ENCODE peak calls at places on chromosomes 11 and 22, in nine cellular contexts. One of them, this sample, is unnamed.

GRCh38 chr22:49983148-49984042 is 22.8 kb downstream of the PIM3 start:
- DNase-seq in progenitor cell of endocrine pancreas: peak
- DNase-seq in RWPE1: no peak
- DNase-seq in psoas muscle: peak
- DNase-seq in GM20000: peak
- DNase-seq in endodermal cell: peak
- DNase-seq in Panc1: no peak
- DNase-seq in uterus: peak
- DNase-seq in choroid plexus epithelial cell: no peak
- DNase-seq in this sample: peak

GRCh38 chr22:20009018-20009482 is 7.6 kb downstream of the ARVCF start:
- DNase-seq in progenitor cell of endocrine pancreas: no peak
- DNase-seq in RWPE1: no peak
- DNase-seq in psoas muscle: no peak
- DNase-seq in GM20000: no peak
- DNase-seq in endodermal cell: peak
- DNase-seq in Panc1: no peak
- DNase-seq in uterus: no peak
- DNase-seq in choroid plexus epithelial cell: no peak
- DNase-seq in this sample: no peak

GRCh38 chr11:17354070-17354924 is 2.7 kb downstream of the NCR3LG1 start:
- DNase-seq in progenitor cell of endocrine pancreas: peak
- DNase-seq in RWPE1: peak
- DNase-seq in psoas muscle: no peak
- DNase-seq in GM20000: peak
- DNase-seq in endodermal cell: peak
- DNase-seq in Panc1: peak
- DNase-seq in uterus: peak
- DNase-seq in choroid plexus epithelial cell: peak
- DNase-seq in this sample: peak

GRCh38 chr11:70059971-70060370 is 18.1 kb upstream of the ANO1 start:
- DNase-seq in progenitor cell of endocrine pancreas: no peak
- DNase-seq in RWPE1: no peak
- DNase-seq in psoas muscle: no peak
- DNase-seq in GM20000: no peak
- DNase-seq in endodermal cell: no peak
- DNase-seq in Panc1: no peak
- DNase-seq in uterus: no peak
- DNase-seq in choroid plexus epithelial cell: no peak
- DNase-seq in this sample: no peak

GRCh38 chr11:86755196-86755595 is 45.1 kb upstream of the PRSS23 start:
- DNase-seq in progenitor cell of endocrine pancreas: no peak
- DNase-seq in RWPE1: no peak
- DNase-seq in psoas muscle: no peak
- DNase-seq in GM20000: no peak
- DNase-seq in endodermal cell: no peak
- DNase-seq in Panc1: no peak
- DNase-seq in uterus: no peak
- DNase-seq in choroid plexus epithelial cell: no peak
- DNase-seq in this sample: no peak

GRCh38 chr11:17988465-17988864 is 24.4 kb downstream of the SERGEF start:
- DNase-seq in progenitor cell of endocrine pancreas: no peak
- DNase-seq in RWPE1: no peak
- DNase-seq in psoas muscle: no peak
- DNase-seq in GM20000: no peak
- DNase-seq in endodermal cell: no peak
- DNase-seq in Panc1: no peak
- DNase-seq in uterus: no peak
- DNase-seq in choroid plexus epithelial cell: no peak
- DNase-seq in this sample: no peak

GRCh38 chr11:36376888-36377758 is 81.0 kb downstream of the PRR5L start:
- DNase-seq in progenitor cell of endocrine pancreas: peak
- DNase-seq in RWPE1: peak
- DNase-seq in psoas muscle: peak
- DNase-seq in GM20000: no peak
- DNase-seq in endodermal cell: peak
- DNase-seq in Panc1: no peak
- DNase-seq in uterus: no peak
- DNase-seq in choroid plexus epithelial cell: peak
- DNase-seq in this sample: no peak

GRCh38 chr22:30305519-30305905 is 16.2 kb upstream of the CASTOR1 start:
- DNase-seq in progenitor cell of endocrine pancreas: no peak
- DNase-seq in RWPE1: no peak
- DNase-seq in psoas muscle: peak
- DNase-seq in GM20000: peak
- DNase-seq in endodermal cell: no peak
- DNase-seq in Panc1: no peak
- DNase-seq in uterus: peak
- DNase-seq in choroid plexus epithelial cell: peak
- DNase-seq in this sample: no peak

GRCh38 chr11:1830500-1831223 is 4.1 kb upstream of the SYT8 start:
- DNase-seq in progenitor cell of endocrine pancreas: peak
- DNase-seq in RWPE1: peak
- DNase-seq in psoas muscle: no peak
- DNase-seq in GM20000: no peak
- DNase-seq in endodermal cell: peak
- DNase-seq in Panc1: no peak
- DNase-seq in uterus: no peak
- DNase-seq in choroid plexus epithelial cell: no peak
- DNase-seq in this sample: no peak

GRCh38 chr11:16809901-16810668 is 71.6 kb downstream of the C11orf58 start:
- DNase-seq in progenitor cell of endocrine pancreas: no peak
- DNase-seq in RWPE1: peak
- DNase-seq in psoas muscle: peak
- DNase-seq in GM20000: no peak
- DNase-seq in endodermal cell: no peak
- DNase-seq in Panc1: no peak
- DNase-seq in uterus: no peak
- DNase-seq in choroid plexus epithelial cell: peak
- DNase-seq in this sample: no peak

GRCh38 chr11:45896392-45897068 is 10.5 kb downstream of the FREY1 start:
- DNase-seq in progenitor cell of endocrine pancreas: peak
- DNase-seq in RWPE1: no peak
- DNase-seq in psoas muscle: peak
- DNase-seq in GM20000: no peak
- DNase-seq in endodermal cell: peak
- DNase-seq in Panc1: no peak
- DNase-seq in uterus: no peak
- DNase-seq in choroid plexus epithelial cell: no peak
- DNase-seq in this sample: no peak

GRCh38 chr11:128181090-128181485 is 406.3 kb downstream of the ETS1 start:
- DNase-seq in progenitor cell of endocrine pancreas: no peak
- DNase-seq in RWPE1: no peak
- DNase-seq in psoas muscle: no peak
- DNase-seq in GM20000: no peak
- DNase-seq in endodermal cell: no peak
- DNase-seq in Panc1: no peak
- DNase-seq in uterus: no peak
- DNase-seq in choroid plexus epithelial cell: peak
- DNase-seq in this sample: no peak

GRCh38 chr11:40722179-40722795 is 737.2 kb downstream of the LRRC4C start:
- DNase-seq in progenitor cell of endocrine pancreas: peak
- DNase-seq in RWPE1: peak
- DNase-seq in psoas muscle: no peak
- DNase-seq in GM20000: peak
- DNase-seq in endodermal cell: peak
- DNase-seq in Panc1: peak
- DNase-seq in uterus: no peak
- DNase-seq in choroid plexus epithelial cell: peak
- DNase-seq in this sample: no peak

GRCh38 chr11:64245401-64245796 is 1.3 kb downstream of the PPP1R14B start:
- DNase-seq in progenitor cell of endocrine pancreas: no peak
- DNase-seq in RWPE1: no peak
- DNase-seq in psoas muscle: peak
- DNase-seq in GM20000: no peak
- DNase-seq in endodermal cell: no peak
- DNase-seq in Panc1: no peak
- DNase-seq in uterus: peak
- DNase-seq in choroid plexus epithelial cell: no peak
- DNase-seq in this sample: no peak

GRCh38 chr11:64246874-64247728 is at the start of gene PPP1R14B:
- DNase-seq in progenitor cell of endocrine pancreas: peak
- DNase-seq in RWPE1: peak
- DNase-seq in psoas muscle: peak
- DNase-seq in GM20000: peak
- DNase-seq in endodermal cell: peak
- DNase-seq in Panc1: no peak
- DNase-seq in uterus: peak
- DNase-seq in choroid plexus epithelial cell: peak
- DNase-seq in this sample: peak

GRCh38 chr11:64244107-64244506 is 2.6 kb downstream of the PPP1R14B start:
- DNase-seq in progenitor cell of endocrine pancreas: no peak
- DNase-seq in RWPE1: no peak
- DNase-seq in psoas muscle: no peak
- DNase-seq in GM20000: no peak
- DNase-seq in endodermal cell: no peak
- DNase-seq in Panc1: no peak
- DNase-seq in uterus: no peak
- DNase-seq in choroid plexus epithelial cell: no peak
- DNase-seq in this sample: no peak

GRCh38 chr11:64244966-64245365 is 1.8 kb downstream of the PPP1R14B start:
- DNase-seq in progenitor cell of endocrine pancreas: no peak
- DNase-seq in RWPE1: no peak
- DNase-seq in psoas muscle: no peak
- DNase-seq in GM20000: no peak
- DNase-seq in endodermal cell: no peak
- DNase-seq in Panc1: no peak
- DNase-seq in uterus: no peak
- DNase-seq in choroid plexus epithelial cell: no peak
- DNase-seq in this sample: no peak

GRCh38 chr11:64245797-64246623 is 733 bp downstream of the PPP1R14B start:
- DNase-seq in progenitor cell of endocrine pancreas: no peak
- DNase-seq in RWPE1: peak
- DNase-seq in psoas muscle: peak
- DNase-seq in GM20000: no peak
- DNase-seq in endodermal cell: peak
- DNase-seq in Panc1: peak
- DNase-seq in uterus: peak
- DNase-seq in choroid plexus epithelial cell: peak
- DNase-seq in this sample: peak
- TF ChIP-seq CTCF in progenitor cell of endocrine pancreas: no peak
- TF ChIP-seq CTCF in RWPE1: no peak
- TF ChIP-seq CTCF in psoas muscle: no peak
- TF ChIP-seq CTCF in GM20000: no peak
- TF ChIP-seq CTCF in endodermal cell: no peak
- TF ChIP-seq CTCF in Panc1: no peak
- TF ChIP-seq CTCF in uterus: no peak
- TF ChIP-seq CTCF in choroid plexus epithelial cell: no peak
- TF ChIP-seq CTCF in this sample: no peak

DNA sequence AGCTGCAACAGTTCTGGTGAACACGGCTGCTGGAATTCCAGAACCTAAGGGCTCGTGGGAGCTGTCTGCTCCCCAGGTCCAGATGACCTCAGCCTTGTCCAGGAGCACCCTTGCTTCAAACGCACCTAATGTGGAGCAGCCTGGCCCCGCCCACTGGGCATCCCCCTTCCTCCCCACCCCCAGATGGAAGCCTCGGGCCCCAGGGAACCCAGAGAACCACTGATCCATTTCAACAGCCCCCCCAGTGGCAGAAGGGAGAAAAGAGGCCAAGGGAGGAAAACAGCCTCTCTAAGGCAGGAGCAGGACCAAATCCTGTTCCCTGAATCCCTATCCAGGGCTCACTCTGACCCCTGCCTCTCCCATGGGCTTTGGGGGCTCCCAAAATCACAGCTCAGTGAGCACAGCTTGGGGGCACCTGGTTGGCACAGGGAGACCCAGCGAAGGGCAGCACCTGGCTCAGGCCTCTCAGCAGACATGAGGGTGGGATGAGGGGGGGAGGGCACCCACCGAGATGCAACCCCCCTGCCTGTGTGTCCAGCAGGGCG is 1.2 kb downstream of the CYTH4 start:
- DNase-seq in progenitor cell of endocrine pancreas: no peak
- DNase-seq in RWPE1: no peak
- DNase-seq in psoas muscle: no peak
- DNase-seq in GM20000: no peak
- DNase-seq in endodermal cell: no peak
- DNase-seq in Panc1: no peak
- DNase-seq in uterus: no peak
- DNase-seq in choroid plexus epithelial cell: no peak
- DNase-seq in this sample: no peak
- TF ChIP-seq CTCF in progenitor cell of endocrine pancreas: no peak
- TF ChIP-seq CTCF in RWPE1: no peak
- TF ChIP-seq CTCF in psoas muscle: no peak
- TF ChIP-seq CTCF in GM20000: peak
- TF ChIP-seq CTCF in endodermal cell: no peak
- TF ChIP-seq CTCF in Panc1: peak
- TF ChIP-seq CTCF in uterus: no peak
- TF ChIP-seq CTCF in choroid plexus epithelial cell: peak
- TF ChIP-seq CTCF in this sample: no peak

DNA sequence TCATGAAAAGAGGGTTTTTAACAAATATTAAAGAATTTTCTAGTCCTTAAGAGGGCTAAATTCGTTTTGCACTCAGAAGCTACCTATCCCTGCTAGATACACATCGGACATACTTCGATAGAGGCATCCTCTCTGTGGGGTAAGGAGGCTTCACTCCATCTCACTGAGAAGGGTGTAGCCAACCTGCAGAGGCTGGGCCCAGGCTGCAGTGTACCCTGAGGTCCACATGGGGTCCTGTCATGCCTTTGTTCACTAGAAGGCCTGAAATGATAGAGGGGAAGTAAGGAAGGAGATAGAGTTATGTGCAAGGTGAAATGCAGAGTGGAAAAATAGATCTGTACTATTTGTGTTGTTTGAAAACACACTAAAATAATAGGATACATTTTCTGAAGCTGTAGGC is 45.6 kb downstream of the IGSF9B start:
- DNase-seq in progenitor cell of endocrine pancreas: no peak
- DNase-seq in RWPE1: no peak
- DNase-seq in psoas muscle: no peak
- DNase-seq in GM20000: no peak
- DNase-seq in endodermal cell: peak
- DNase-seq in Panc1: no peak
- DNase-seq in uterus: no peak
- DNase-seq in choroid plexus epithelial cell: no peak
- DNase-seq in this sample: no peak
- TF ChIP-seq CTCF in progenitor cell of endocrine pancreas: peak
- TF ChIP-seq CTCF in RWPE1: no peak
- TF ChIP-seq CTCF in psoas muscle: no peak
- TF ChIP-seq CTCF in GM20000: no peak
- TF ChIP-seq CTCF in endodermal cell: peak
- TF ChIP-seq CTCF in Panc1: no peak
- TF ChIP-seq CTCF in uterus: no peak
- TF ChIP-seq CTCF in choroid plexus epithelial cell: peak
- TF ChIP-seq CTCF in this sample: no peak

GRCh38 chr11:44484211-44484610 is 81.3 kb upstream of the CD82 start:
- DNase-seq in progenitor cell of endocrine pancreas: no peak
- DNase-seq in RWPE1: no peak
- DNase-seq in psoas muscle: no peak
- DNase-seq in GM20000: peak
- DNase-seq in endodermal cell: peak
- DNase-seq in Panc1: no peak
- DNase-seq in uterus: no peak
- DNase-seq in choroid plexus epithelial cell: peak
- DNase-seq in this sample: no peak
- TF ChIP-seq CTCF in progenitor cell of endocrine pancreas: peak
- TF ChIP-seq CTCF in RWPE1: no peak
- TF ChIP-seq CTCF in psoas muscle: peak
- TF ChIP-seq CTCF in GM20000: no peak
- TF ChIP-seq CTCF in endodermal cell: peak
- TF ChIP-seq CTCF in Panc1: peak
- TF ChIP-seq CTCF in uterus: no peak
- TF ChIP-seq CTCF in choroid plexus epithelial cell: peak
- TF ChIP-seq CTCF in this sample: no peak